ENCODE peak calls at places on chromosomes 1 and 21, in four cellular contexts. W is GM23248, I is neural progenitor cell, O is fibroblast of lung. Y is an unnamed sample.

GRCh38 chr1:167720965-167721616 is 691 bp upstream of the MPZL1 start:
- DNase-seq in W (peak), I (peak), O (peak), Y (peak)

GRCh38 chr1:204736861-204737260 is 51.3 kb upstream of the LRRN2 start:
- DNase-seq in W (no peak), I (no peak), O (no peak), Y (no peak)

GRCh38 chr1:171899838-171900237 is 58.5 kb downstream of the DNM3 start:
- DNase-seq in W (no peak), I (no peak), O (no peak), Y (no peak)

GRCh38 chr1:66693856-66694255 is 58.4 kb upstream of the DYNLT5 start:
- DNase-seq in W (no peak), I (no peak), O (no peak), Y (no peak)

GRCh38 chr1:235607284-235607683 is 42.3 kb downstream of the GNG4 start:
- DNase-seq in W (no peak), I (no peak), O (no peak), Y (no peak)

GRCh38 chr1:164755674-164756073 is 196.7 kb downstream of the PBX1 start:
- DNase-seq in W (no peak), I (no peak), O (no peak), Y (no peak)

GRCh38 chr1:57752847-57753246 is 329.0 kb upstream of the DAB1 start:
- DNase-seq in W (no peak), I (no peak), O (no peak), Y (no peak)

GRCh38 chr1:66176012-66176715 is 357.8 kb upstream of the SGIP1 start:
- DNase-seq in W (peak), I (peak), O (peak), Y (peak)

GRCh38 chr1:198492872-198493271 is 47.6 kb downstream of the ATP6V1G3 start:
- DNase-seq in W (peak), I (no peak), O (peak), Y (no peak)

GRCh38 chr1:214261206-214262123 is 19.5 kb upstream of the SMYD2 start:
- DNase-seq in W (peak), I (peak), O (peak), Y (peak)

GRCh38 chr1:207862241-207862787 is 48.6 kb downstream of the CD34 start:
- DNase-seq in W (peak), I (no peak), O (no peak), Y (no peak)

GRCh38 chr21:29155118-29155932 is 24.9 kb downstream of the MAP3K7CL start:
- DNase-seq in W (peak), I (peak), O (peak), Y (peak)

GRCh38 chr21:44755227-44755626 is 43.9 kb upstream of the TSPEAR start:
- DNase-seq in W (no peak), I (no peak), O (no peak), Y (peak)

GRCh38 chr1:27678747-27679146 is 6.8 kb upstream of the IFI6 start:
- DNase-seq in W (no peak), I (no peak), O (no peak), Y (no peak)

GRCh38 chr1:197441990-197442389 is 173.9 kb downstream of the CRB1 start:
- DNase-seq in W (peak), I (peak), O (peak), Y (no peak)

GRCh38 chr1:183349201-183349711 is 68.9 kb downstream of the NMNAT2 start:
- DNase-seq in W (peak), I (peak), O (peak), Y (no peak)

GRCh38 chr1:21313146-21313885 is 23.1 kb upstream of the ECE1 start:
- DNase-seq in W (peak), I (no peak), O (peak), Y (peak)

GRCh38 chr1:216815239-216815955 is 92.2 kb upstream of the ESRRG start:
- DNase-seq in W (no peak), I (peak), O (peak), Y (no peak)
- H2AFZ ChIP-seq in W (no peak), I (no peak), O (no peak), Y (no peak)

GRCh38 chr1:4612991-4613390 is 41.4 kb upstream of the AJAP1 start:
- DNase-seq in W (no peak), I (no peak), O (no peak), Y (no peak)

GRCh38 chr1:4615138-4615470 is 39.3 kb upstream of the AJAP1 start:
- DNase-seq in W (no peak), I (no peak), O (no peak), Y (no peak)

GRCh38 chr1:4615501-4615900 is 38.9 kb upstream of the AJAP1 start:
- DNase-seq in W (no peak), I (no peak), O (no peak), Y (no peak)

GRCh38 chr1:4613606-4614370 is 40.6 kb upstream of the AJAP1 start:
- DNase-seq in W (no peak), I (no peak), O (no peak), Y (no peak)

DNA sequence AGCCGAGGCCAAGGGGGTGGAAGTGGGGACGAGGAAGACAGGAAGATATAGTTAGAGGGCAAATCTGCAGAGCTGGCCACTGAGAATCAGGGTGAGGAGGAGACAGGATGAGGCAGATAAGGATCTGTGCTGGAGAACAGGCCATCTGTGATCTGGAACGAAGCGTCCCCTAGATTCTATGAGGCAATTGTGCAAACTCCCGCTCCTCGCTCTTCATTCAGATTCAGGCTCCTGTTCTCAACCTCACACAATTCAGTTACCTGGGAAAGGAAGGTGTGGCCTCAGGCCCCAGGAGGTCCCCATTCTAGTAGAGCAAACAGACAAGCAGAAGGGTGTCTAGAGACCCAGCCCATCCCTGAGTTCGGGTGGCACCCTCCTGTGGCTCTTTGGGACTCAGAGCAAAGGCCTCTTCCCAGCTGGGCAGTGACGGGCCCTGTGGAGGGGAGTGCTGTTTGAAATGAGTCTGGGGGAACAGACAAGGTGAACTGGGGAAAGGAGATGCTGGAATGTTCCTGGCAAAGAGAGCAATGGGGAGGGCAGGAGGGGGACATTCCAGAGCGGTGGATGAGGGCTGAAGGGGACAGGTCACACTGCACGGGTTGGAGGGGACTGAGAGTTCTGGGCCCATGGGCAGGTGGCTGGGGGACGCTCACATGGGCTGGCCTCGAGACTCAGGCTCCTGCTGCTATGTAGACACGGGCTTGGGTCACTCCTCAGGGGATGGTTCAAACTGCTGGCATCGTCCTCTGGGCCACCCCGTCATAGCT is 39.9 kb upstream of the AJAP1 start:
- DNase-seq in W (no peak), I (no peak), O (no peak), Y (no peak)
- H2AFZ ChIP-seq in W (no peak), I (no peak), O (no peak), Y (no peak)

GRCh38 chr1:116988248-116988647 is 13.3 kb upstream of the CD101 start:
- DNase-seq in W (peak), I (no peak), O (peak), Y (no peak)

GRCh38 chr1:116990612-116991151 is 10.9 kb upstream of the CD101 start:
- DNase-seq in W (peak), I (no peak), O (peak), Y (peak)

GRCh38 chr1:116988908-116989307 is 12.7 kb upstream of the CD101 start:
- DNase-seq in W (peak), I (no peak), O (peak), Y (no peak)

GRCh38 chr1:116989851-116990250 is 11.7 kb upstream of the CD101 start:
- DNase-seq in W (no peak), I (no peak), O (no peak), Y (no peak)

GRCh38 chr1:116991918-116992317 is 9.6 kb upstream of the CD101 start:
- DNase-seq in W (no peak), I (no peak), O (no peak), Y (no peak)
- H2AFZ ChIP-seq in W (no peak), I (no peak), O (no peak), Y (no peak)

GRCh38 chr1:227910506-227910905 is 37.2 kb downstream of the WNT9A start:
- DNase-seq in W (no peak), I (no peak), O (no peak), Y (no peak)
- H2AFZ ChIP-seq in W (no peak), I (no peak), O (no peak), Y (no peak)

GRCh38 chr21:35231115-35231514 is 182.0 kb upstream of the RUNX1 start:
- DNase-seq in W (no peak), I (no peak), O (peak), Y (peak)
- H2AFZ ChIP-seq in W (no peak), I (no peak), O (no peak), Y (no peak)

GRCh38 chr21:35011681-35012080 is 37.4 kb downstream of the RUNX1 start:
- DNase-seq in W (no peak), I (no peak), O (peak), Y (no peak)
- H2AFZ ChIP-seq in W (no peak), I (no peak), O (no peak), Y (no peak)

DNA sequence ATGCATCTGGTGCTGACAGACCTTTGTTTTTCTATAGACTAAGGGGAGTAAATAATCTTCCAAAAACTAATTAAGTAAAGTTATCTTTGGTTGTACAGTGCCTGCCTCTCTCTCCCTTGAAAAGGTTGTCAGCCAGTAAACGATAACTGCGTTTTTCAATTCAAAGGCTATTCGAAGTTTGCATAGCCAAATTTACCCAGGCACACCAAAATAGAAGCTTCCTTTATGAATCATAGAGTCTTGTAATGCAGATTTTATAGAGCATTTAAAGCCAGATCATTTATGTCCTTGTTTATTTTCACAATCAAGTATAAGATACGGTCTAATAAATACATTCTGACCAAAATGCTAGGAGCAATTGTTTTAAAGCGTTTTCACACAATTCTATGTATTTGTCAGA is 1.5 kb upstream of the LRRC53 start:
- DNase-seq in W (no peak), I (no peak), O (no peak), Y (no peak)
- H2AFZ ChIP-seq in W (no peak), I (peak), O (no peak), Y (no peak)

DNA sequence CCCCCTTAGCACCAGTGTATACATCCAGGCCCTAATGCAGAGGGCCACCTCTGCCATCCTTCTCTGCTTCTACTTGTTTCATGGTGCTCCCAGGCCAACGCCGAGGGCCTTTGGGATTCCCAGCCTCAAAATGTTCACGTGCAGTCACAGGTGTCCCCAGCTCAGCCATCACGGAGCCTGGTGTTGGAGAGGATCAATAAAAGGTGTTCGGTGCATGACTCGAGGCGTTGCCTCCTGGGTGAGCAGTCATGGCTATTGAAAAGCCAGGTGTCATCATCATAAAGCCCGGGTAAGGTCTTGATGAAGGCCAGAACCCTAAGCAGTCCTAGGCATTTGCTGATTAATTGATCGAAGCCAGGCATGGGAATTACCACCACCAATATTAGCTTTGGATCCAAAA is 76.1 kb downstream of the ABCA4 start:
- DNase-seq in W (no peak), I (no peak), O (no peak), Y (no peak)
- H2AFZ ChIP-seq in W (no peak), I (no peak), O (no peak), Y (no peak)

Y was measured in endothelial cell of umbilical vein.